ENCODE peak calls at places on chromosomes 7 and 10, in seven cellular contexts. C is fibroblast of mammary gland, T is AG04450, B is ascending aorta, R is ovary, X is epithelial cell of esophagus, D is upper lobe of left lung. M is an unnamed sample.

GRCh38 chr10:84291389-84291788 is 37.0 kb upstream of the CCSER2 start:
- DNase-seq in X (peak), D (no peak), B (no peak), T (no peak), R (no peak), C (peak), M (peak)

GRCh38 chr10:116011929-116012328 is 261.1 kb downstream of the GFRA1 start:
- DNase-seq in B (no peak), R (no peak), C (no peak), D (no peak), T (no peak), X (no peak), M (no peak)

GRCh38 chr10:28997736-28998135 is 291.1 kb upstream of the LYZL1 start:
- DNase-seq in B (no peak), R (no peak), T (no peak), X (no peak), D (no peak), C (no peak), M (no peak)

GRCh38 chr7:84248843-84249242 is 54.3 kb upstream of the SEMA3A start:
- DNase-seq in R (no peak), X (no peak), C (no peak), B (no peak), D (peak), T (no peak), M (peak)

GRCh38 chr7:23710000-23710399 is at the start of gene STK31:
- DNase-seq in R (no peak), X (no peak), B (no peak), T (no peak), C (no peak), D (no peak), M (no peak)

GRCh38 chr10:96651998-96652431 is 65.2 kb upstream of the TM9SF3 start:
- DNase-seq in D (peak), B (no peak), T (no peak), R (no peak), C (no peak), X (no peak), M (no peak)

GRCh38 chr7:136692221-136692620 is 176.2 kb upstream of the CHRM2 start:
- DNase-seq in R (no peak), D (no peak), T (no peak), C (no peak), B (no peak), X (no peak), M (no peak)

GRCh38 chr7:26293569-26294308 is 2.1 kb downstream of the SNX10 start:
- DNase-seq in R (no peak), T (no peak), C (no peak), X (no peak), B (no peak), D (no peak), M (peak)

GRCh38 chr7:6553460-6554044 is 2.3 kb upstream of the GRID2IP start:
- DNase-seq in T (no peak), B (no peak), X (no peak), R (no peak), D (no peak), C (no peak), M (no peak)

GRCh38 chr7:6547400-6547799 is 3.9 kb downstream of the GRID2IP start:
- DNase-seq in C (no peak), R (no peak), B (no peak), X (no peak), D (no peak), T (no peak), M (no peak)

GRCh38 chr7:6554848-6555247 is 3.6 kb upstream of the GRID2IP start:
- DNase-seq in B (no peak), C (no peak), T (no peak), D (no peak), X (no peak), R (no peak), M (no peak)

GRCh38 chr7:6546852-6547251 is 4.4 kb downstream of the GRID2IP start:
- DNase-seq in D (no peak), T (no peak), C (no peak), R (no peak), X (peak), B (no peak), M (no peak)

GRCh38 chr7:6551016-6551511 is at the start of gene GRID2IP:
- DNase-seq in D (no peak), R (no peak), B (no peak), T (no peak), C (no peak), X (no peak), M (no peak)
- H3K4me3 ChIP-seq in D (no peak), R (no peak), B (no peak), T (no peak), C (no peak), X (no peak), M (no peak)

GRCh38 chr10:117165557-117166419 is 27.7 kb upstream of the VAX1 start:
- DNase-seq in R (peak), T (no peak), C (peak), D (peak), B (no peak), X (peak), M (peak)
- H3K4me3 ChIP-seq in R (no peak), T (no peak), C (no peak), D (no peak), B (peak), X (no peak), M (no peak)

GRCh38 chr10:68957654-68958053 is 1.7 kb downstream of the DDX21 start:
- DNase-seq in T (no peak), D (no peak), R (no peak), X (no peak), B (no peak), C (peak), M (no peak)

GRCh38 chr10:68955414-68955785 is 570 bp upstream of the DDX21 start:
- DNase-seq in R (no peak), B (no peak), X (no peak), D (no peak), T (no peak), C (no peak), M (no peak)

GRCh38 chr10:68957284-68957615 is 1.3 kb downstream of the DDX21 start:
- DNase-seq in B (no peak), D (no peak), X (peak), C (peak), T (no peak), R (no peak), M (no peak)

GRCh38 chr10:68955786-68956532 is at the start of gene DDX21:
- DNase-seq in D (peak), C (peak), X (peak), R (peak), B (peak), T (peak), M (peak)

GRCh38 chr10:68954904-68955303 is 1.1 kb upstream of the DDX21 start:
- DNase-seq in D (no peak), C (no peak), X (no peak), B (no peak), R (no peak), T (no peak), M (no peak)
- H3K4me3 ChIP-seq in D (no peak), C (peak), X (peak), B (no peak), R (no peak), T (no peak), M (no peak)

GRCh38 chr10:88456730-88457129 is 126.4 kb downstream of the RNLS start:
- DNase-seq in T (peak), R (no peak), D (no peak), X (no peak), B (no peak), C (peak), M (no peak)
- H3K4me3 ChIP-seq in T (no peak), R (no peak), D (no peak), X (no peak), B (no peak), C (no peak), M (no peak)

DNA sequence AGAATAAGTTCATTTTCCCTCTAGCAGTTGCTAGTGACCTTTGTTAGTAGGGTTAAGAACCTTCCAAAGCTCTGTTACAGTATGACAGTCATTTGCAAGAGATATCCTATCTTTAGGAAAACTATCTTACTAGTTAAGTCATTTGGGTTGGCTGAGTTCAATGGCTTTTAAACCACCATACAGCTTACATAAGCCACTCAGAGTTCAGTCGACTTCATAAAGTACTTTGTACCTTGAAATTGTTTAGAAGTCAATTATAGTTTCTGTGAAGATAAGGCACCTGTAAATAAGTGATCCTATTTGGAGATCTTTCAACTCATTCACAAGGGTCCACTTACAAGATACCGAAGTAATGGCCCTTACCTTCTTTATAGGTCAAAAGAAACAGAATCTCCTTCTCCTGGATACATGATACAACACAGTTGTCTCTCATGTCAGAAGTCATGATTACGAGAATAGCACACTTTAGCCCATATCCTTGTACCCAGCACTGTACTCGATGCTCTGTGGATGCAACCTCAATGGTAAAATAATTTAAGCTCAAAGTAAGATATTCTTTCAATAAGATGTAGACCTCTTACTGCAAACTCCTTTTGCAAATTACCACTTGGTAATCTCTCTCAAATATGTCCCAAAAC is 11.9 kb upstream of the ABCC2 start:
- DNase-seq in C (no peak), D (no peak), T (no peak), R (no peak), X (no peak), B (no peak), M (no peak)
- H3K4me3 ChIP-seq in C (no peak), D (no peak), T (no peak), R (no peak), X (no peak), B (no peak), M (no peak)

GRCh38 chr10:323651-324293 is 188.5 kb downstream of the ZMYND11 start:
- DNase-seq in D (peak), X (peak), B (peak), C (peak), T (peak), R (peak), M (peak)
- H3K4me3 ChIP-seq in D (no peak), X (no peak), B (no peak), C (peak), T (peak), R (no peak), M (no peak)